ENCODE peak calls at places on chromosome 22, in five cellular contexts. N is GM23338, P is PC-3, Z is neural progenitor cell, O is HCT116. W is an unnamed sample.

GRCh38 chr22:21564411-21564810 is 3.1 kb upstream of the UBE2L3 start:
- DNase-seq in N (no peak), P (no peak), Z (no peak), O (no peak), W (no peak)

GRCh38 chr22:48752451-48753380 is 1075.0 kb downstream of the BRD1 start:
- DNase-seq in N (no peak), P (no peak), Z (no peak), O (no peak), W (no peak)

GRCh38 chr22:22098457-22099193 is 116.0 kb upstream of the TOP3B start:
- DNase-seq in N (no peak), P (no peak), Z (no peak), O (no peak), W (peak)

GRCh38 chr22:46057762-46058420 is 80.9 kb upstream of the WNT7B start:
- DNase-seq in N (no peak), P (peak), Z (no peak), O (no peak), W (peak)

GRCh38 chr22:21041937-21042336 is 3.8 kb upstream of the LRRC74B start:
- DNase-seq in N (no peak), P (peak), Z (no peak), O (no peak), W (no peak)

GRCh38 chr22:41873391-41873790 is 40.5 kb downstream of the SREBF2 start:
- DNase-seq in N (no peak), P (no peak), Z (no peak), O (no peak), W (no peak)

GRCh38 chr22:40194656-40195055 is 16.9 kb downstream of the TNRC6B start:
- DNase-seq in N (peak), P (no peak), Z (no peak), O (no peak), W (no peak)

GRCh38 chr22:39699631-39700348 is 129.2 kb downstream of the CACNA1I start:
- DNase-seq in N (no peak), P (no peak), Z (peak), O (no peak), W (no peak)

GRCh38 chr22:48953103-48953720 is 874.5 kb downstream of the BRD1 start:
- DNase-seq in N (no peak), P (no peak), Z (no peak), O (no peak), W (no peak)

GRCh38 chr22:46854125-46854870 is 91.8 kb downstream of the TBC1D22A start:
- DNase-seq in N (peak), P (no peak), Z (no peak), O (no peak), W (no peak)

GRCh38 chr22:37162221-37163095 is 12.7 kb upstream of the IL2RB start:
- DNase-seq in N (no peak), P (no peak), Z (no peak), O (no peak), W (no peak)

GRCh38 chr22:31618057-31618456 is 44.0 kb downstream of the PISD start:
- DNase-seq in N (no peak), P (no peak), Z (no peak), O (no peak), W (no peak)

GRCh38 chr22:49483946-49484345 is 343.7 kb downstream of the BRD1 start:
- DNase-seq in N (no peak), P (no peak), Z (no peak), O (no peak), W (no peak)

GRCh38 chr22:47442821-47443220 is 680.4 kb downstream of the TBC1D22A start:
- DNase-seq in N (no peak), P (no peak), Z (no peak), O (no peak), W (no peak)

GRCh38 chr22:43487311-43488030 is 75.7 kb downstream of the MPPED1 start:
- DNase-seq in N (no peak), P (no peak), Z (no peak), O (no peak), W (no peak)

GRCh38 chr22:46070215-46070721 is 80.1 kb upstream of the PPARA start:
- DNase-seq in N (peak), P (peak), Z (peak), O (no peak), W (peak)

GRCh38 chr22:38724926-38725571 is 19.3 kb downstream of the GTPBP1 start:
- DNase-seq in N (peak), P (peak), Z (peak), O (no peak), W (peak)

GRCh38 chr22:36467946-36468345 is 13.5 kb downstream of the TXN2 start:
- DNase-seq in N (no peak), P (peak), Z (no peak), O (peak), W (no peak)

GRCh38 chr22:41181349-41182241 is 23.5 kb upstream of the L3MBTL2 start:
- DNase-seq in N (peak), P (peak), Z (no peak), O (no peak), W (no peak)

GRCh38 chr22:26364066-26365015 is 64.7 kb upstream of the ASPHD2 start:
- DNase-seq in N (peak), P (peak), Z (peak), O (peak), W (peak)

GRCh38 chr22:29700949-29701927 is 18.6 kb upstream of the CABP7 start:
- DNase-seq in N (peak), P (peak), Z (peak), O (peak), W (peak)

GRCh38 chr22:39135092-39135896 is 17.2 kb downstream of the CBX7 start:
- DNase-seq in N (peak), P (peak), Z (peak), O (peak), W (peak)

GRCh38 chr22:28063656-28064055 is 144.6 kb upstream of the PITPNB start:
- DNase-seq in N (no peak), P (no peak), Z (no peak), O (no peak), W (no peak)

GRCh38 chr22:35914357-35914664 is 114.3 kb downstream of the RBFOX2 start:
- DNase-seq in N (no peak), P (no peak), Z (no peak), O (no peak), W (no peak)

GRCh38 chr22:46083383-46084350 is 66.7 kb upstream of the PPARA start:
- DNase-seq in N (no peak), P (no peak), Z (no peak), O (no peak), W (no peak)

GRCh38 chr22:42083119-42083518 is 3.6 kb downstream of the SMDT1 start:
- DNase-seq in N (no peak), P (no peak), Z (no peak), O (no peak), W (no peak)

GRCh38 chr22:43320943-43321900 is 21.9 kb downstream of the SCUBE1 start:
- DNase-seq in N (no peak), P (no peak), Z (no peak), O (no peak), W (peak)

GRCh38 chr22:44663256-44663999 is 38.6 kb upstream of the PRR5 start:
- DNase-seq in N (no peak), P (no peak), Z (no peak), O (no peak), W (no peak)

GRCh38 chr22:44666207-44666585 is 35.8 kb upstream of the PRR5 start:
- DNase-seq in N (no peak), P (no peak), Z (no peak), O (no peak), W (no peak)

GRCh38 chr22:44661659-44662569 is 40.1 kb upstream of the PRR5 start:
- DNase-seq in N (no peak), P (no peak), Z (no peak), O (no peak), W (peak)

GRCh38 chr22:44665115-44665514 is 36.9 kb upstream of the PRR5 start:
- DNase-seq in N (peak), P (no peak), Z (peak), O (no peak), W (no peak)

GRCh38 chr22:44664149-44664548 is 37.9 kb upstream of the PRR5 start:
- DNase-seq in N (no peak), P (no peak), Z (no peak), O (no peak), W (no peak)
- H2AFZ ChIP-seq in N (no peak), P (no peak), Z (no peak), O (no peak), W (no peak)

GRCh38 chr22:23179381-23180294 is 671 bp upstream of the BCR start:
- DNase-seq in N (peak), P (no peak), Z (peak), O (no peak), W (peak)
- TF ChIP-seq EZH2phosphoT487 in N (no peak), P (no peak), Z (no peak), O (no peak), W (no peak)

GRCh38 chr22:23519442-23520177 is 60.5 kb downstream of the IGLL1 start:
- DNase-seq in N (no peak), P (no peak), Z (no peak), O (no peak), W (no peak)

GRCh38 chr22:23523746-23524145 is 56.3 kb downstream of the IGLL1 start:
- DNase-seq in N (no peak), P (no peak), Z (no peak), O (no peak), W (no peak)

GRCh38 chr22:23522642-23523251 is 57.3 kb downstream of the IGLL1 start:
- DNase-seq in N (peak), P (peak), Z (peak), O (no peak), W (no peak)

GRCh38 chr22:23520875-23521441 is 59.1 kb downstream of the IGLL1 start:
- DNase-seq in N (no peak), P (no peak), Z (peak), O (no peak), W (no peak)

GRCh38 chr22:23521442-23522113 is 58.5 kb downstream of the IGLL1 start:
- DNase-seq in N (peak), P (peak), Z (peak), O (peak), W (peak)
- TF ChIP-seq CTCF in N (no peak), P (peak), Z (peak), O (no peak), W (peak)

DNA sequence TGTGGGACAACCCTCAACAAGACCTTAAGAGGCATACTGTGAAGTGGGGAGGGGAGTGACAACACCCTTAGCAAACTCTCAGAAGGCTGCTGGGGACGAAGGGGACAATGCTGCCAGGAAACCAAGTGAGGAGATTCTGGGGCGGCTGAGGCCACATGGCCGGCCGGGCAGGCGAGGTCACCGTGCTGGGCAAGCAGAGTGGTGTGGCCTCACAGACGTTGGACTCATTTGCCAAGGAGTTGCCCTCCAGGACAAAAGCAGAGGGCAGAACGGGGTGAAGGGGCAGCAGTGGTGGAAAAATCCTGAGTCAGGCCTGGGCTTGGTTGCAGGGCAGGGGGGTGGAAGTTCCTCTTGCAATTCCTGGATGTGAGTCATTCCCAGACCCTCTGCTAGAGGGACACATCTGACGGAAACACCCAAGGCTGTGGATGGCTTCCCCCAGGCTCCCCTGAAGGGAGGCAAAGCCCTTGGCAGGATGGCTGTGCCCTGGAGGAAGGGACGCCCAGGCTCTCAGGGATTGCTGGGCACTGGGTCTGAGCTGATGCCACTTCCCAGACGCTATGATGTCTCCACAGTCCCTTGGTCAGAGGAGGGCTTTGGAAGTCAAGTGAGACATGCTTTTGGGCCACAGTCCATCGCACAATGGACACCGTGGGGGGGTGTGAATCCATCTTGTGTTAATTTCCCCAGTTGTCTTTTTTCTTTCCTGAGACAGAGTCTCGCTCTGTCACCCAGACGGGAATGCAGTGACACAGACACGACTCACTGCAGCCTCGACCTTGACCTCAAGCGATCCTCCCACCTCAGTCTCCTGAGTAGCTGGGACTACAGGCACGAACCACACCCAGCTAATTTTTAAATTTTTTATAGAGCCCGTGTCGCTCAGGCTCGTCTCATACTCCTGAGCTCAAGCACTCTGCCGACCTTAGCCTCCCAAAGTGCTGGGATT is 16.2 kb upstream of the SHANK3 start:
- DNase-seq in N (no peak), P (peak), Z (no peak), O (no peak), W (no peak)
- H2AFZ ChIP-seq in N (no peak), P (peak), Z (no peak), O (no peak), W (no peak)

GRCh38 chr22:33002035-33002434 is 56.1 kb downstream of the SYN3 start:
- DNase-seq in N (no peak), P (no peak), Z (no peak), O (no peak), W (no peak)
- TF ChIP-seq EZH2phosphoT487 in N (no peak), P (no peak), Z (no peak), O (no peak), W (no peak)

DNA sequence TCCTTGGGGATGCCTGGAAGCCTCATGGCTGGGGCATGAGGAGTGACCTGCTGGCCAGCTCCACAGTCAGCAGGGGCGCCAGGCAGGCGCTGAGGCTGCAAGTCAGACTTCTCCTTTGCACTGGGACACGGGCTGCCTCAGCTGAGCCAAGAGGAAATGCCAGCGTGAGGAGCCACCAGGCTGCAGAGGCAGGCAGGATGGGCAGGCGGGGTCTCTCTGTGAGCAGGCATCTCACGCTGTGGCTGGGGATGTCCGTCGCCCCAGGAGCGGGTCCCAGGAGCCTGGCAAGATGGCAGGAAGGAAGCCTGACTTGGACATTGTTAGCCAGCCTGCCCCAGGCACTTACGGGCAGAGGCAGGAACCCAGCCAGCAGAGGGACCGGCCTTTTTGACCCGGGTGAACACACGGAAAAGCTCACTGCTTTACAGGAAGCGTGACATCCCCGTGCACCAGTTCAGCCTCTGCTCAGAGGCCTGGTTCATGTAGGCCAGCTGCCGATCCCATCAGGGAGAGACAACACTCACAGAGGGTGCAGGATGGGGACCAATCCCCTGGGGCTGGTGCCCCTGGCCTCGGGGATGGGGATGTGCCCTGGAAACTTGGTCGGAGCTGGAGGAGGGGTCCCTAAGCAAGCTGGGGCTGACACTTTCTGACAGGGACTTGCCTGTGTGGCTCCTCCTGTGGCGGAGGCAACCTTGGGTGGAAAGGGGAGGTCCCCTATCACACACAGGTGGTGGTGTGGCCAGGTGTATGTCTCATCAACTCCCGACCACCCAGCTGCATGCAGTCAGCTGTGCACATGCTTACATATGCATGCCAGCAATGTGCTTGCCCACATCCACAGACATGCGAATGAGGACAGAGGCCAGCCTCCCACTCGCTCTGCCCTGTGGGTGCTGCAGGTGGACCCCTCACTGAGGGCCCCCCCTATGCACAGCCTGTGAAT is 10.0 kb downstream of the GNB1L start:
- DNase-seq in N (no peak), P (peak), Z (no peak), O (no peak), W (peak)
- TF ChIP-seq CTCF in N (no peak), P (no peak), Z (no peak), O (no peak), W (peak)

GRCh38 chr22:17970205-17970708 is 54.1 kb downstream of the MICAL3 start:
- DNase-seq in N (no peak), P (no peak), Z (no peak), O (no peak), W (no peak)
- H2AFZ ChIP-seq in N (no peak), P (no peak), Z (no peak), O (no peak), W (no peak)